ENCODE peak calls at places on chromosomes 13 and 19, in six cellular contexts. One of them, this sample, is unnamed. For H3K27me3, the result is how much of the 10 kb centered on the place peaks cover.

GRCh38 chr19:49614096-49614857 is 23.3 kb downstream of the PRR12 start:
- DNase-seq in endodermal cell: no peak
- DNase-seq in CD8-positive, alpha-beta memory T cell: no peak
- DNase-seq in fibroblast of lung: peak
- DNase-seq in left ventricle myocardium inferior: no peak
- DNase-seq in pancreas: no peak
- DNase-seq in this sample: no peak

GRCh38 chr13:101258509-101258908 is 157.8 kb downstream of the NALCN start:
- DNase-seq in endodermal cell: no peak
- DNase-seq in CD8-positive, alpha-beta memory T cell: no peak
- DNase-seq in fibroblast of lung: no peak
- DNase-seq in left ventricle myocardium inferior: no peak
- DNase-seq in pancreas: no peak
- DNase-seq in this sample: no peak

GRCh38 chr13:39676315-39676876 is 20.9 kb downstream of the COG6 start:
- DNase-seq in endodermal cell: no peak
- DNase-seq in CD8-positive, alpha-beta memory T cell: peak
- DNase-seq in fibroblast of lung: peak
- DNase-seq in left ventricle myocardium inferior: no peak
- DNase-seq in pancreas: no peak
- DNase-seq in this sample: no peak

GRCh38 chr19:20482721-20483120 is 82.9 kb downstream of the ZNF737 start:
- DNase-seq in endodermal cell: peak
- DNase-seq in CD8-positive, alpha-beta memory T cell: no peak
- DNase-seq in fibroblast of lung: no peak
- DNase-seq in left ventricle myocardium inferior: no peak
- DNase-seq in pancreas: no peak
- DNase-seq in this sample: peak

GRCh38 chr19:50669319-50670101 is 20.3 kb downstream of the C19orf81 start:
- DNase-seq in endodermal cell: peak
- DNase-seq in CD8-positive, alpha-beta memory T cell: peak
- DNase-seq in fibroblast of lung: peak
- DNase-seq in left ventricle myocardium inferior: no peak
- DNase-seq in pancreas: peak
- DNase-seq in this sample: no peak

GRCh38 chr19:38696733-38697055 is 47.6 kb downstream of the CAPN12 start:
- DNase-seq in endodermal cell: no peak
- DNase-seq in CD8-positive, alpha-beta memory T cell: no peak
- DNase-seq in fibroblast of lung: no peak
- DNase-seq in left ventricle myocardium inferior: no peak
- DNase-seq in pancreas: no peak
- DNase-seq in this sample: no peak

GRCh38 chr19:54207908-54208783 is 7.5 kb downstream of the RPS9 start:
- DNase-seq in endodermal cell: peak
- DNase-seq in CD8-positive, alpha-beta memory T cell: peak
- DNase-seq in fibroblast of lung: peak
- DNase-seq in left ventricle myocardium inferior: peak
- DNase-seq in pancreas: no peak
- DNase-seq in this sample: no peak

GRCh38 chr19:46654621-46655152 is 6.3 kb downstream of the DACT3 start:
- DNase-seq in endodermal cell: peak
- DNase-seq in CD8-positive, alpha-beta memory T cell: no peak
- DNase-seq in fibroblast of lung: no peak
- DNase-seq in left ventricle myocardium inferior: no peak
- DNase-seq in pancreas: no peak
- DNase-seq in this sample: no peak

GRCh38 chr13:113598081-113598410 is 13.5 kb downstream of the TFDP1 start:
- DNase-seq in endodermal cell: no peak
- DNase-seq in CD8-positive, alpha-beta memory T cell: no peak
- DNase-seq in fibroblast of lung: no peak
- DNase-seq in left ventricle myocardium inferior: no peak
- DNase-seq in pancreas: no peak
- DNase-seq in this sample: no peak

GRCh38 chr19:48881741-48882657 is 9.8 kb downstream of the PPP1R15A start:
- DNase-seq in endodermal cell: peak
- DNase-seq in CD8-positive, alpha-beta memory T cell: no peak
- DNase-seq in fibroblast of lung: no peak
- DNase-seq in left ventricle myocardium inferior: no peak
- DNase-seq in pancreas: no peak
- DNase-seq in this sample: no peak

GRCh38 chr19:49336482-49337266 is 1.5 kb downstream of the CD37 start:
- DNase-seq in endodermal cell: peak
- DNase-seq in CD8-positive, alpha-beta memory T cell: no peak
- DNase-seq in fibroblast of lung: no peak
- DNase-seq in left ventricle myocardium inferior: no peak
- DNase-seq in pancreas: peak
- DNase-seq in this sample: no peak

GRCh38 chr13:24888291-24888931 is 124.4 kb downstream of the RNF17 start:
- DNase-seq in endodermal cell: no peak
- DNase-seq in CD8-positive, alpha-beta memory T cell: no peak
- DNase-seq in fibroblast of lung: no peak
- DNase-seq in left ventricle myocardium inferior: no peak
- DNase-seq in pancreas: no peak
- DNase-seq in this sample: no peak

GRCh38 chr13:34156841-34157365 is 339.0 kb downstream of the RFC3 start:
- DNase-seq in endodermal cell: peak
- DNase-seq in CD8-positive, alpha-beta memory T cell: no peak
- DNase-seq in fibroblast of lung: peak
- DNase-seq in left ventricle myocardium inferior: peak
- DNase-seq in pancreas: peak
- DNase-seq in this sample: no peak

GRCh38 chr13:41060723-41061074 is 610 bp upstream of the WBP4 start:
- DNase-seq in endodermal cell: peak
- DNase-seq in CD8-positive, alpha-beta memory T cell: no peak
- DNase-seq in fibroblast of lung: peak
- DNase-seq in left ventricle myocardium inferior: peak
- DNase-seq in pancreas: peak
- DNase-seq in this sample: peak

GRCh38 chr19:4272894-4273293 is 6.2 kb upstream of the SHD start:
- DNase-seq in endodermal cell: no peak
- DNase-seq in CD8-positive, alpha-beta memory T cell: no peak
- DNase-seq in fibroblast of lung: no peak
- DNase-seq in left ventricle myocardium inferior: no peak
- DNase-seq in pancreas: no peak
- DNase-seq in this sample: no peak

GRCh38 chr13:98944336-98944735 is 33.5 kb downstream of the DOCK9 start:
- DNase-seq in endodermal cell: no peak
- DNase-seq in CD8-positive, alpha-beta memory T cell: no peak
- DNase-seq in fibroblast of lung: no peak
- DNase-seq in left ventricle myocardium inferior: no peak
- DNase-seq in pancreas: no peak
- DNase-seq in this sample: no peak

GRCh38 chr13:39210961-39211534 is 172.8 kb downstream of the NHLRC3 start:
- DNase-seq in endodermal cell: no peak
- DNase-seq in CD8-positive, alpha-beta memory T cell: no peak
- DNase-seq in fibroblast of lung: no peak
- DNase-seq in left ventricle myocardium inferior: no peak
- DNase-seq in pancreas: no peak
- DNase-seq in this sample: no peak

GRCh38 chr19:20359933-20360720 is 193.1 kb downstream of the ZNF486 start:
- DNase-seq in endodermal cell: peak
- DNase-seq in CD8-positive, alpha-beta memory T cell: no peak
- DNase-seq in fibroblast of lung: no peak
- DNase-seq in left ventricle myocardium inferior: no peak
- DNase-seq in pancreas: peak
- DNase-seq in this sample: no peak

DNA sequence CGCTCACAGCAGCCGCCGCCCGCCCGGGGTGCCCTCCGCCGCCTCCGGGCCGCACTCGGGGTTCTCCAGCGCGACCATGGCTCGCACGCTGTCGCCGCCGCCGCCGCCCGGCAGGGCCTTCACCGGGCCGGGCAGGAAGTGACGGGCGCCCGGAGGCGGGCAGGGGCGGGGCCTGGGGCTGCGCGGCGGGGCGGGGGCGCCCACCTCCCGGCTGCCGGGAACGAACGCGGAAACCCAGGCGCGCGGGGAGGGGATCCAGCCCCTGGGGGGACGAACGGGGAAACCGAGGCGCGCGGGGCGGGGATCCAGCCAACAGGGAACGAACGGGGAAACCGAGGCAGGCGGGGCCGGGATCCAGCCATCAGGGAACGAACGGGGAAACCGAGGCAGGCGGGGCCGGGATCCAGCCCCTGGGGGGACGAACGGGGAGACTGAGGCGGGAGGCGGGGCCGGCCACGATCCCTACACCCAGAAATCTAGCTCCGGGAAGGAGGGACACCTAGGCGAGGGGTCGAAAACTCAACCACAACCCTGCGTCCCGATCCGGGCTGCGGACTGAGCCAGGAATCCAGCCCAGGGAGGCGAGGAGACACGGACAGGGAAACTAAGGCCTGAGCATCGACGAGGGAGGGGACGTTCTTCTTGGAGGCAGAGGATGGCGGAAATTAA is at the start of gene R3HDM4:
- DNase-seq in endodermal cell: peak
- DNase-seq in CD8-positive, alpha-beta memory T cell: peak
- DNase-seq in fibroblast of lung: peak
- DNase-seq in left ventricle myocardium inferior: peak
- DNase-seq in pancreas: peak
- DNase-seq in this sample: peak
- H3K27me3 ChIP-seq in endodermal cell: under half
- H3K27me3 ChIP-seq in CD8-positive, alpha-beta memory T cell: under half
- H3K27me3 ChIP-seq in fibroblast of lung: under half
- H3K27me3 ChIP-seq in left ventricle myocardium inferior: under half
- H3K27me3 ChIP-seq in pancreas: under half
- H3K27me3 ChIP-seq in this sample: under half

DNA sequence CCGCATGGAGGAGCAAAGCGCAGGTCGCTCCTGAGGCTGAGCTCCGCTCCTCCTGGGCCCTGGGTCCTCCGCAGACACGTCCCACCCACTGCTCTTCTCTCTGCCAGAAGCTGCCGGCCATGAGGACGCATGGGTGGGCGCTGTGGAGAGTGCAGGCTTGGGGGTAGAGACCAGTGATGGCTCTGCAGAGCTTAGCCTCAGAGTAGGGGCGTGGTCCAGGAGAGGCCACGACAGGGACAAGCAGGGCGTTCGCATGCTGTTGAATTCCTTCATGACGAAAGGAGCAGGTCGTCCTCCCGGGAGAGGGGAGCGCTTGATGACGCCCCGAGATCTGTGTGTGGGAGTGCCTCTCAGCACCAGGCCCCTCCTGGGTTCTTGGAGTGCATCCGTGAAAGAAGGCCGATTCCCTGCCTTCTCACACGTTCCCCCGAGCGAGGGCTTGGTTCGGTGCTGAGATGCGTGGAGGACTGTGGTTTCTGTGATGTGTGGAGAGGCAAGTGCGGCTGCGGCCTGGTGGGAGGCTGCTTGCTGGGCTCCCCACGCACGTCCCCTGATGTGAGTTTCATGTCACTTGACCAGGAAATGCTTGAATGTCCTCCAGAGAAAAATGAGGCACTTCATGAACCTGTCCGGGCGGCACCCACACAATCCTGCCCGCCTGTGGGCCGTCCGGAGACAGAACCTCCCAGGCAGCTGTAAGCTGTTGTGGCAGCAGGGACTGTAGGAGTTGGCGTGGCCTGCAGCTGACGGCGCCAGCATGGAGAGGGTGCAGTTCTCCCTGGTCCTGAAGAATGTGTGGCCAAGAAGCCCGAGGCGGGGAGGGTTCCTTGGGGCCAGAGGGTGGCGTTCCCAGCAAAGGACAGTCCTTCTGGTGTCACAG is 4.5 kb downstream of the SF3A2 start:
- DNase-seq in endodermal cell: no peak
- DNase-seq in CD8-positive, alpha-beta memory T cell: no peak
- DNase-seq in fibroblast of lung: no peak
- DNase-seq in left ventricle myocardium inferior: no peak
- DNase-seq in pancreas: no peak
- DNase-seq in this sample: no peak
- H3K27ac ChIP-seq in endodermal cell: peak
- H3K27ac ChIP-seq in CD8-positive, alpha-beta memory T cell: peak
- H3K27ac ChIP-seq in fibroblast of lung: peak
- H3K27ac ChIP-seq in left ventricle myocardium inferior: peak
- H3K27ac ChIP-seq in pancreas: no peak
- H3K27ac ChIP-seq in this sample: peak

DNA sequence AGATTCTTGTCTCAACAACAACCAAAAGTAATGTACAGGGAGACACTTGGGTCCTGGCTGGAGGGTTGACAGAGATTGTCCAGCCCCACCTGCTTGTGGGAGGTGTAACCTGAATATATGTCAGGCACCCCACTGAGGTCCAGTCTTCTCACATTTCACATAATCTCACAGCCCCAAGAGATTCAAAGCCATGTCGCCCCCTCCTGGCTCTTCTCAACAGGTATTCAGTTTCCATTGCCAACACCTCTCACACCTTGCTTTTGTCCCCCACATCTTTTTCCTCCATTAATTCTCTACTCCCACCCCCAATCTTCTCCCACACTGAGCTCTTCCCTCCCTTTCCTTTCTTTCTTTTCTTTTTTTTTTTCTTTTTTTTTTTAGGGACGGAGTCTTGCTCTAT is 11.2 kb downstream of the UNC13A start:
- DNase-seq in endodermal cell: no peak
- DNase-seq in CD8-positive, alpha-beta memory T cell: no peak
- DNase-seq in fibroblast of lung: no peak
- DNase-seq in left ventricle myocardium inferior: no peak
- DNase-seq in pancreas: no peak
- DNase-seq in this sample: no peak
- H3K27me3 ChIP-seq in endodermal cell: under half
- H3K27me3 ChIP-seq in CD8-positive, alpha-beta memory T cell: under half
- H3K27me3 ChIP-seq in fibroblast of lung: under half
- H3K27me3 ChIP-seq in left ventricle myocardium inferior: under half
- H3K27me3 ChIP-seq in pancreas: under half
- H3K27me3 ChIP-seq in this sample: under half

GRCh38 chr19:31461814-31462539 is 112.7 kb upstream of the TSHZ3 start:
- DNase-seq in endodermal cell: no peak
- DNase-seq in CD8-positive, alpha-beta memory T cell: no peak
- DNase-seq in fibroblast of lung: peak
- DNase-seq in left ventricle myocardium inferior: no peak
- DNase-seq in pancreas: no peak
- DNase-seq in this sample: no peak
- H3K27ac ChIP-seq in endodermal cell: no peak
- H3K27ac ChIP-seq in CD8-positive, alpha-beta memory T cell: no peak
- H3K27ac ChIP-seq in fibroblast of lung: no peak
- H3K27ac ChIP-seq in left ventricle myocardium inferior: no peak
- H3K27ac ChIP-seq in pancreas: no peak
- H3K27ac ChIP-seq in this sample: no peak

This sample was measured in effector memory CD4-positive, alpha-beta T cell.